ENCODE peak calls at places on chromosome 1, in ten cellular contexts. P is H7; V is AG09309; E is epithelial cell of esophagus; B is effector memory CD8-positive, alpha-beta T cell; X is CD4-positive, alpha-beta T cell; Z is nucleus accumbens; A is fibroblast of the aortic adventitia; I is HTR-8/SVneo; Y is CD4-positive, alpha-beta memory T cell. D is an unnamed sample.

GRCh38 chr1:152699746-152700145 is 1.6 kb downstream of the LCE2A start:
- DNase-seq in P (no peak), V (no peak), E (no peak), B (no peak), X (no peak), Z (no peak), A (no peak), I (no peak), Y (no peak), D (no peak)

GRCh38 chr1:199954701-199955100 is 72.8 kb upstream of the NR5A2 start:
- DNase-seq in P (peak; percentile 82), V (no peak), E (no peak), B (no peak), X (no peak), Z (no peak), A (no peak), I (no peak), Y (no peak), D (no peak)

GRCh38 chr1:23914921-23915320 is 1.8 kb upstream of the CNR2 start:
- DNase-seq in P (no peak), V (no peak), E (no peak), B (no peak), X (no peak), Z (no peak), A (no peak), I (no peak), Y (no peak), D (no peak)

GRCh38 chr1:10799726-10800125 is 3.3 kb upstream of the CASZ1 start:
- DNase-seq in P (no peak), V (no peak), E (no peak), B (no peak), X (no peak), Z (no peak), A (no peak), I (no peak), Y (no peak), D (no peak)

GRCh38 chr1:169047074-169047473 is 59.4 kb upstream of the ATP1B1 start:
- DNase-seq in P (no peak), V (no peak), E (peak; percentile 73), B (no peak), X (no peak), Z (no peak), A (no peak), I (no peak), Y (no peak), D (no peak)

GRCh38 chr1:69223156-69223555 is 344.6 kb upstream of the LRRC7 start:
- DNase-seq in P (no peak), V (no peak), E (no peak), B (no peak), X (no peak), Z (no peak), A (no peak), I (no peak), Y (no peak), D (no peak)

GRCh38 chr1:202281316-202282016 is 60.3 kb downstream of the UBE2T start:
- DNase-seq in P (no peak), V (no peak), E (peak; percentile 39), B (no peak), X (no peak), Z (no peak), A (peak; percentile 75), I (peak; percentile 63), Y (no peak), D (peak; percentile 11)

GRCh38 chr1:205048382-205048781 is 5.4 kb downstream of the CNTN2 start:
- DNase-seq in P (no peak), V (no peak), E (no peak), B (no peak), X (no peak), Z (peak; percentile 90), A (no peak), I (no peak), Y (no peak), D (peak; percentile 19)

GRCh38 chr1:48492392-48492791 is 20.4 kb upstream of the SPATA6 start:
- DNase-seq in P (no peak), V (no peak), E (no peak), B (no peak), X (no peak), Z (no peak), A (no peak), I (no peak), Y (no peak), D (peak; percentile 53)

GRCh38 chr1:156445789-156446263 is 54.7 kb downstream of the MEF2D start:
- DNase-seq in P (peak; percentile 88), V (no peak), E (peak; percentile 75), B (peak; percentile 72), X (peak; percentile 81), Z (peak; percentile 58), A (peak; percentile 81), I (peak; percentile 84), Y (peak; percentile 79), D (peak; percentile 87)

GRCh38 chr1:207857447-207857846 is 53.5 kb downstream of the CD34 start:
- DNase-seq in P (no peak), V (no peak), E (peak; percentile 13), B (no peak), X (no peak), Z (no peak), A (no peak), I (no peak), Y (no peak), D (no peak)

GRCh38 chr1:152449661-152450060 is 35.6 kb upstream of the CRNN start:
- DNase-seq in P (no peak), V (no peak), E (no peak), B (no peak), X (no peak), Z (no peak), A (no peak), I (no peak), Y (no peak), D (no peak)

GRCh38 chr1:40662864-40663263 is 2.6 kb downstream of the RIMS3 start:
- DNase-seq in P (no peak), V (no peak), E (peak; percentile 57), B (no peak), X (no peak), Z (no peak), A (peak; percentile 9), I (no peak), Y (no peak), D (peak; percentile 45)

GRCh38 chr1:168439451-168440375 is 104.1 kb downstream of the XCL2 start:
- DNase-seq in P (peak; percentile 69), V (peak; percentile 67), E (peak; percentile 82), B (peak; percentile 83), X (peak; percentile 77), Z (peak; percentile 36), A (peak; percentile 93), I (peak; percentile 80), Y (peak; percentile 80), D (peak; percentile 64)

GRCh38 chr1:18290740-18291412 is 183.3 kb downstream of the IGSF21 start:
- DNase-seq in P (peak; percentile 77), V (no peak), E (no peak), B (no peak), X (no peak), Z (no peak), A (no peak), I (no peak), Y (no peak), D (no peak)

GRCh38 chr1:192974701-192975100 is 84.5 kb downstream of the UCHL5 start:
- DNase-seq in P (no peak), V (no peak), E (peak; percentile 81), B (no peak), X (no peak), Z (no peak), A (no peak), I (no peak), Y (no peak), D (no peak)

GRCh38 chr1:41361495-41362356 is 492 bp downstream of the FOXO6 start:
- DNase-seq in P (peak; percentile 86), V (no peak), E (no peak), B (no peak), X (no peak), Z (no peak), A (no peak), I (no peak), Y (no peak), D (no peak)

GRCh38 chr1:247518613-247518891 is 17.7 kb downstream of the OR2C3 start:
- DNase-seq in P (no peak), V (no peak), E (no peak), B (no peak), X (no peak), Z (no peak), A (no peak), I (no peak), Y (no peak), D (no peak)

GRCh38 chr1:51551848-51552296 is 32.8 kb upstream of the EPS15 start:
- DNase-seq in P (no peak), V (no peak), E (no peak), B (no peak), X (no peak), Z (no peak), A (no peak), I (no peak), Y (no peak), D (no peak)

GRCh38 chr1:241610056-241610815 is 29.9 kb downstream of the CHML start:
- DNase-seq in P (no peak), V (no peak), E (peak; percentile 65), B (no peak), X (no peak), Z (no peak), A (peak; percentile 35), I (no peak), Y (no peak), D (peak; percentile 92)

GRCh38 chr1:172556461-172556860 is 23.5 kb downstream of the SUCO start:
- DNase-seq in P (no peak), V (no peak), E (no peak), B (no peak), X (no peak), Z (no peak), A (no peak), I (no peak), Y (no peak), D (no peak)

GRCh38 chr1:227353186-227353585 is 34.9 kb upstream of the CDC42BPA start:
- DNase-seq in P (no peak), V (no peak), E (no peak), B (no peak), X (no peak), Z (no peak), A (no peak), I (no peak), Y (no peak), D (no peak)

GRCh38 chr1:28374297-28374696 is 4.8 kb downstream of the PHACTR4 start:
- DNase-seq in P (no peak), V (no peak), E (peak; percentile 87), B (no peak), X (no peak), Z (no peak), A (peak; percentile 38), I (no peak), Y (no peak), D (no peak)

GRCh38 chr1:50531027-50531426 is 107.8 kb upstream of the DMRTA2 start:
- DNase-seq in P (no peak), V (no peak), E (peak; percentile 2), B (no peak), X (no peak), Z (no peak), A (peak; percentile 43), I (no peak), Y (no peak), D (no peak)